ENCODE peak calls at places on chromosomes 3 and 15, in eight cellular contexts. J is H54; X is sciatic nerve; B is MV-4-11; D is T1000; C is right cardiac atrium; V is stimulated activated CD8-positive, alpha-beta memory T cell treated with anti-CD3 and anti-CD28 coated beads, Interleukin-7, amount 100 ng/mL, for 4 hours; Y is LoVo. Z is an unnamed sample.

GRCh38 chr15:72197460-72198409 is at the start of gene GRAMD2A:
- DNase-seq in V (no peak), C (peak), Y (no peak), J (no peak), X (no peak), B (no peak), D (peak), Z (no peak)

GRCh38 chr15:40999190-40999589 is 45.9 kb downstream of the CHAC1 start:
- DNase-seq in Y (no peak), V (no peak), D (no peak), J (no peak), B (no peak), C (no peak), X (no peak), Z (no peak)

GRCh38 chr15:66780172-66780972 is 78.3 kb downstream of the SMAD6 start:
- DNase-seq in Y (peak), B (no peak), V (no peak), C (no peak), D (peak), J (peak), X (no peak), Z (peak)

GRCh38 chr3:119579366-119580147 is at the start of gene ADPRH:
- DNase-seq in V (peak), Y (peak), C (peak), X (peak), D (no peak), B (peak), J (peak), Z (peak)

GRCh38 chr3:131735121-131735520 is 232.3 kb upstream of the MRPL3 start:
- DNase-seq in B (no peak), X (no peak), J (no peak), Y (no peak), V (no peak), D (no peak), C (no peak), Z (no peak)

GRCh38 chr15:47244361-47244760 is 472.9 kb upstream of the SEMA6D start:
- DNase-seq in Y (no peak), J (no peak), V (no peak), B (no peak), X (no peak), D (no peak), C (no peak), Z (no peak)

GRCh38 chr15:100043069-100043641 is 298.6 kb downstream of the ADAMTS17 start:
- DNase-seq in D (peak), B (peak), J (peak), X (no peak), Y (peak), C (no peak), V (no peak), Z (no peak)

GRCh38 chr15:58839485-58839884 is 68.4 kb downstream of the MINDY2 start:
- DNase-seq in C (no peak), Y (no peak), D (no peak), J (peak), V (no peak), B (no peak), X (no peak), Z (no peak)

GRCh38 chr3:35528728-35529127 is 110.6 kb upstream of the ARPP21 start:
- DNase-seq in V (no peak), B (no peak), J (no peak), Y (no peak), D (no peak), X (no peak), C (no peak), Z (no peak)

GRCh38 chr3:98521897-98522537 is 685 bp downstream of the CLDND1 start:
- DNase-seq in Y (peak), B (no peak), V (peak), J (peak), D (peak), C (peak), X (peak), Z (peak)

GRCh38 chr3:54951405-54951804 is 23.5 kb upstream of the LRTM1 start:
- DNase-seq in J (peak), D (peak), Y (peak), X (peak), C (peak), V (no peak), B (peak), Z (peak)

GRCh38 chr3:115855911-115856310 is 232.6 kb downstream of the GAP43 start:
- DNase-seq in D (no peak), V (no peak), C (no peak), X (no peak), Y (no peak), J (no peak), B (no peak), Z (no peak)

GRCh38 chr15:40010681-40011080 is 28.3 kb downstream of the SRP14 start:
- DNase-seq in X (no peak), B (peak), Y (no peak), V (no peak), J (no peak), C (no peak), D (no peak), Z (no peak)

GRCh38 chr3:168025076-168025475 is 70.6 kb downstream of the GOLIM4 start:
- DNase-seq in J (no peak), V (no peak), X (no peak), B (peak), D (no peak), C (no peak), Y (no peak), Z (no peak)

GRCh38 chr3:107453504-107453903 is 69.3 kb upstream of the BBX start:
- DNase-seq in V (no peak), J (no peak), B (no peak), X (no peak), C (no peak), Y (no peak), D (no peak), Z (no peak)

GRCh38 chr3:194745427-194746184 is 59.9 kb downstream of the FAM43A start:
- DNase-seq in Y (no peak), D (no peak), J (no peak), B (peak), X (no peak), C (no peak), V (no peak), Z (no peak)

GRCh38 chr3:44835684-44836083 is 26.0 kb upstream of the TMEM42 start:
- DNase-seq in C (no peak), X (no peak), Y (no peak), B (no peak), J (no peak), D (no peak), V (no peak), Z (no peak)

Z was measured in sigmoid colon.